ENCODE peak calls at places on chromosomes 5 and 9, in eight cellular contexts. One of them, this sample, is unnamed.

GRCh38 chr9:73143606-73144328 is 7.9 kb upstream of the ANXA1 start:
- DNase-seq in BJ: no peak
- DNase-seq in neural progenitor cell: no peak
- DNase-seq in foreskin fibroblast: peak
- DNase-seq in body of pancreas: no peak
- DNase-seq in gastrocnemius medialis: no peak
- DNase-seq in pancreas: no peak
- DNase-seq in mucosa of descending colon: no peak
- DNase-seq in this sample: peak

GRCh38 chr5:110054240-110054639 is 364.5 kb downstream of the MAN2A1 start:
- DNase-seq in BJ: no peak
- DNase-seq in neural progenitor cell: peak
- DNase-seq in foreskin fibroblast: peak
- DNase-seq in body of pancreas: peak
- DNase-seq in gastrocnemius medialis: no peak
- DNase-seq in pancreas: no peak
- DNase-seq in mucosa of descending colon: peak
- DNase-seq in this sample: peak

GRCh38 chr9:114501786-114502682 is 3.2 kb downstream of the WHRN start:
- DNase-seq in BJ: no peak
- DNase-seq in neural progenitor cell: peak
- DNase-seq in foreskin fibroblast: peak
- DNase-seq in body of pancreas: no peak
- DNase-seq in gastrocnemius medialis: no peak
- DNase-seq in pancreas: no peak
- DNase-seq in mucosa of descending colon: no peak
- DNase-seq in this sample: peak

GRCh38 chr5:103561670-103562069 is 919 bp downstream of the NUDT12 start:
- DNase-seq in BJ: no peak
- DNase-seq in neural progenitor cell: no peak
- DNase-seq in foreskin fibroblast: no peak
- DNase-seq in body of pancreas: no peak
- DNase-seq in gastrocnemius medialis: no peak
- DNase-seq in pancreas: no peak
- DNase-seq in mucosa of descending colon: no peak
- DNase-seq in this sample: peak

GRCh38 chr5:40909723-40910122 is 426 bp downstream of the C7 start:
- DNase-seq in BJ: no peak
- DNase-seq in neural progenitor cell: no peak
- DNase-seq in foreskin fibroblast: no peak
- DNase-seq in body of pancreas: no peak
- DNase-seq in gastrocnemius medialis: no peak
- DNase-seq in pancreas: no peak
- DNase-seq in mucosa of descending colon: no peak
- DNase-seq in this sample: no peak

GRCh38 chr9:86487222-86487841 is 133.1 kb upstream of the TUT7 start:
- DNase-seq in BJ: no peak
- DNase-seq in neural progenitor cell: peak
- DNase-seq in foreskin fibroblast: peak
- DNase-seq in body of pancreas: no peak
- DNase-seq in gastrocnemius medialis: no peak
- DNase-seq in pancreas: no peak
- DNase-seq in mucosa of descending colon: no peak
- DNase-seq in this sample: peak

GRCh38 chr5:38666668-38667498 is 110.4 kb upstream of the LIFR start:
- DNase-seq in BJ: no peak
- DNase-seq in neural progenitor cell: peak
- DNase-seq in foreskin fibroblast: peak
- DNase-seq in body of pancreas: peak
- DNase-seq in gastrocnemius medialis: peak
- DNase-seq in pancreas: no peak
- DNase-seq in mucosa of descending colon: no peak
- DNase-seq in this sample: peak

GRCh38 chr5:143554918-143555477 is 151.5 kb upstream of the NR3C1 start:
- DNase-seq in BJ: no peak
- DNase-seq in neural progenitor cell: no peak
- DNase-seq in foreskin fibroblast: peak
- DNase-seq in body of pancreas: no peak
- DNase-seq in gastrocnemius medialis: no peak
- DNase-seq in pancreas: no peak
- DNase-seq in mucosa of descending colon: no peak
- DNase-seq in this sample: peak

GRCh38 chr9:33350310-33350709 is 52.1 kb downstream of the AQP7 start:
- DNase-seq in BJ: peak
- DNase-seq in neural progenitor cell: no peak
- DNase-seq in foreskin fibroblast: peak
- DNase-seq in body of pancreas: peak
- DNase-seq in gastrocnemius medialis: no peak
- DNase-seq in pancreas: no peak
- DNase-seq in mucosa of descending colon: no peak
- DNase-seq in this sample: peak

GRCh38 chr9:68505681-68506409 is 34.8 kb downstream of the TMEM252 start:
- DNase-seq in BJ: no peak
- DNase-seq in neural progenitor cell: no peak
- DNase-seq in foreskin fibroblast: peak
- DNase-seq in body of pancreas: peak
- DNase-seq in gastrocnemius medialis: no peak
- DNase-seq in pancreas: no peak
- DNase-seq in mucosa of descending colon: no peak
- DNase-seq in this sample: peak

GRCh38 chr9:88653926-88654325 is 118.9 kb downstream of the NXNL2 start:
- DNase-seq in BJ: peak
- DNase-seq in neural progenitor cell: no peak
- DNase-seq in foreskin fibroblast: peak
- DNase-seq in body of pancreas: no peak
- DNase-seq in gastrocnemius medialis: no peak
- DNase-seq in pancreas: no peak
- DNase-seq in mucosa of descending colon: no peak
- DNase-seq in this sample: peak

GRCh38 chr5:1468247-1468612 is 23.0 kb upstream of the SLC6A3 start:
- DNase-seq in BJ: no peak
- DNase-seq in neural progenitor cell: peak
- DNase-seq in foreskin fibroblast: peak
- DNase-seq in body of pancreas: peak
- DNase-seq in gastrocnemius medialis: no peak
- DNase-seq in pancreas: no peak
- DNase-seq in mucosa of descending colon: peak
- DNase-seq in this sample: peak

GRCh38 chr9:27379311-27380236 is 82.6 kb upstream of the EQTN start:
- DNase-seq in BJ: no peak
- DNase-seq in neural progenitor cell: no peak
- DNase-seq in foreskin fibroblast: no peak
- DNase-seq in body of pancreas: peak
- DNase-seq in gastrocnemius medialis: no peak
- DNase-seq in pancreas: no peak
- DNase-seq in mucosa of descending colon: peak
- DNase-seq in this sample: no peak

GRCh38 chr5:124194282-124194681 is 552.2 kb downstream of the ZNF608 start:
- DNase-seq in BJ: no peak
- DNase-seq in neural progenitor cell: no peak
- DNase-seq in foreskin fibroblast: no peak
- DNase-seq in body of pancreas: no peak
- DNase-seq in gastrocnemius medialis: no peak
- DNase-seq in pancreas: no peak
- DNase-seq in mucosa of descending colon: no peak
- DNase-seq in this sample: no peak

GRCh38 chr9:128218172-128218517 is 15.0 kb downstream of the DNM1 start:
- DNase-seq in BJ: no peak
- DNase-seq in neural progenitor cell: no peak
- DNase-seq in foreskin fibroblast: no peak
- DNase-seq in body of pancreas: no peak
- DNase-seq in gastrocnemius medialis: no peak
- DNase-seq in pancreas: peak
- DNase-seq in mucosa of descending colon: no peak
- DNase-seq in this sample: no peak

GRCh38 chr5:172188893-172189692 is 1.1 kb upstream of the STK10 start:
- DNase-seq in BJ: no peak
- DNase-seq in neural progenitor cell: peak
- DNase-seq in foreskin fibroblast: peak
- DNase-seq in body of pancreas: no peak
- DNase-seq in gastrocnemius medialis: no peak
- DNase-seq in pancreas: no peak
- DNase-seq in mucosa of descending colon: no peak
- DNase-seq in this sample: no peak

GRCh38 chr5:62312036-62312435 is 6.0 kb downstream of the KIF2A start:
- DNase-seq in BJ: no peak
- DNase-seq in neural progenitor cell: no peak
- DNase-seq in foreskin fibroblast: peak
- DNase-seq in body of pancreas: no peak
- DNase-seq in gastrocnemius medialis: no peak
- DNase-seq in pancreas: no peak
- DNase-seq in mucosa of descending colon: no peak
- DNase-seq in this sample: peak

GRCh38 chr9:122112238-122112637 is 19.1 kb upstream of the TTLL11 start:
- DNase-seq in BJ: no peak
- DNase-seq in neural progenitor cell: no peak
- DNase-seq in foreskin fibroblast: no peak
- DNase-seq in body of pancreas: no peak
- DNase-seq in gastrocnemius medialis: no peak
- DNase-seq in pancreas: no peak
- DNase-seq in mucosa of descending colon: no peak
- DNase-seq in this sample: no peak

GRCh38 chr9:116074658-116075057 is 78.9 kb upstream of the PAPPA start:
- DNase-seq in BJ: no peak
- DNase-seq in neural progenitor cell: no peak
- DNase-seq in foreskin fibroblast: peak
- DNase-seq in body of pancreas: no peak
- DNase-seq in gastrocnemius medialis: no peak
- DNase-seq in pancreas: no peak
- DNase-seq in mucosa of descending colon: no peak
- DNase-seq in this sample: peak

GRCh38 chr5:159052282-159053011 is 47.3 kb downstream of the EBF1 start:
- DNase-seq in BJ: no peak
- DNase-seq in neural progenitor cell: peak
- DNase-seq in foreskin fibroblast: no peak
- DNase-seq in body of pancreas: no peak
- DNase-seq in gastrocnemius medialis: no peak
- DNase-seq in pancreas: no peak
- DNase-seq in mucosa of descending colon: no peak
- DNase-seq in this sample: peak

GRCh38 chr5:96022971-96023370 is 61.3 kb upstream of the ELL2 start:
- DNase-seq in BJ: no peak
- DNase-seq in neural progenitor cell: no peak
- DNase-seq in foreskin fibroblast: peak
- DNase-seq in body of pancreas: no peak
- DNase-seq in gastrocnemius medialis: no peak
- DNase-seq in pancreas: no peak
- DNase-seq in mucosa of descending colon: no peak
- DNase-seq in this sample: no peak

DNA sequence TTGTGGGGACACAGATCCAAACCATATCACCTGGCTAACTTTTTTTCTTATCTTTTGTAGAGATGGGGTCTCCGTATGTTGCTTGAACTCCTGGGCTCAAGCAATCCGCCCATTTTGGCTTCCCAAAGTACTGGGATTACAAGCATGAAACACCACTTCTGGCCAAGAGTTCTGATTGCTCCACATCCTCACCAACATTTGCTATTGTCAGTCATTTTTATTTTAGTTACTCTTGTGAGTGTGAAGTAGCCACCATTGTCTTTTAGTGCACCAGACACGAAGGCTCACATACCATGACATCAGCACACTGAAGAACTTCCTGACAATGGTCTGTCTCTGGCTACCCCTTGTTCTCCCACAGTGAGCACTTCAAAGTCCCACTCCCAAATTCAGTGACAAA is 17.3 kb downstream of the PLAC8L1 start:
- DNase-seq in BJ: no peak
- DNase-seq in neural progenitor cell: no peak
- DNase-seq in foreskin fibroblast: no peak
- DNase-seq in body of pancreas: no peak
- DNase-seq in gastrocnemius medialis: no peak
- DNase-seq in pancreas: no peak
- DNase-seq in mucosa of descending colon: no peak
- DNase-seq in this sample: no peak
- TF ChIP-seq CTCF in BJ: no peak
- TF ChIP-seq CTCF in neural progenitor cell: no peak
- TF ChIP-seq CTCF in foreskin fibroblast: no peak
- TF ChIP-seq CTCF in body of pancreas: no peak
- TF ChIP-seq CTCF in gastrocnemius medialis: no peak
- TF ChIP-seq CTCF in pancreas: no peak
- TF ChIP-seq CTCF in mucosa of descending colon: no peak
- TF ChIP-seq CTCF in this sample: no peak

DNA sequence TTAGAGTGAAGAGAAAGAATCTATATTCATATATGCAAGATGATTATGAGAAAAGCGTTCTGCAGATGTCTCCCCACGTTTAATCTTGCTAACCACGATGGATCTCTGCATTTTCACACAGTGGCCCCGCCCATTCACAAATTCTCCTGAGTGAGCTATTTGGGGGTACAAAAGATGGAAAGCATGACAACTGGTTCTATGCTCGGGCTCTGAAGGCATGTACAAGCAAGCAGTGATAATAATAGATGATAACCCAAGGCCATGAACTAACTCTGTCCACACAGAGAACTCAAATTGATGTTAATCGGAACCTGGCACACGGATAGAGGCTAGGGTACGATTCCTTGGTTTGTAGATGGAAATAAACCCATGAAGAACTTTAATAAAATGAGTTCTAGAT is 851.5 kb upstream of the DMAC1 start:
- DNase-seq in BJ: no peak
- DNase-seq in neural progenitor cell: no peak
- DNase-seq in foreskin fibroblast: no peak
- DNase-seq in body of pancreas: no peak
- DNase-seq in gastrocnemius medialis: no peak
- DNase-seq in pancreas: no peak
- DNase-seq in mucosa of descending colon: no peak
- DNase-seq in this sample: no peak
- H3K4me3 ChIP-seq in BJ: no peak
- H3K4me3 ChIP-seq in neural progenitor cell: no peak
- H3K4me3 ChIP-seq in foreskin fibroblast: no peak
- H3K4me3 ChIP-seq in body of pancreas: no peak
- H3K4me3 ChIP-seq in gastrocnemius medialis: no peak
- H3K4me3 ChIP-seq in pancreas: no peak
- H3K4me3 ChIP-seq in mucosa of descending colon: no peak
- H3K4me3 ChIP-seq in this sample: no peak

GRCh38 chr5:21171038-21171437 is 1183.0 kb upstream of the CDH18 start:
- DNase-seq in BJ: no peak
- DNase-seq in neural progenitor cell: no peak
- DNase-seq in foreskin fibroblast: no peak
- DNase-seq in body of pancreas: no peak
- DNase-seq in gastrocnemius medialis: no peak
- DNase-seq in pancreas: no peak
- DNase-seq in mucosa of descending colon: no peak
- DNase-seq in this sample: no peak
- TF ChIP-seq CTCF in BJ: no peak
- TF ChIP-seq CTCF in neural progenitor cell: no peak
- TF ChIP-seq CTCF in foreskin fibroblast: no peak
- TF ChIP-seq CTCF in body of pancreas: no peak
- TF ChIP-seq CTCF in gastrocnemius medialis: no peak
- TF ChIP-seq CTCF in pancreas: no peak
- TF ChIP-seq CTCF in mucosa of descending colon: no peak
- TF ChIP-seq CTCF in this sample: no peak

DNA sequence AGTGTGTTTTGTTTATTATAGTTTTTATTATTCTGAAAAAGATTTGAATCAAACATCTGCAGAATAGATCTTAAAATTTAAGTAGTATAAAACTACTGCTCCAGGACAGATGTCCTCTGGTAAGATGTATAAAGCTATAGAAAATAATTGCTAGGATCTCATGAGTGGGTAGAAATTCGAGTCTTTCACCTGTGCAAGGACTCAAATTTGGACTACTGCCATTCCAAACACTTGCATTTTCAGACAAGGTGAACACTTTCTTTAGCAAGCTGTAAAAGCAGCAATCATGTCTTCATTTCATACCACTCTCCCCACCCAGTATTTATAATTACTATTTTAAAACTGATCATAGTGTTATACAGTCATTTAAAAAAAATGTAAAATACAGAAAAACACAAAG is 20.7 kb downstream of the SKP2 start:
- DNase-seq in BJ: no peak
- DNase-seq in neural progenitor cell: no peak
- DNase-seq in foreskin fibroblast: no peak
- DNase-seq in body of pancreas: no peak
- DNase-seq in gastrocnemius medialis: no peak
- DNase-seq in pancreas: no peak
- DNase-seq in mucosa of descending colon: no peak
- DNase-seq in this sample: no peak
- H3K4me3 ChIP-seq in BJ: no peak
- H3K4me3 ChIP-seq in neural progenitor cell: no peak
- H3K4me3 ChIP-seq in foreskin fibroblast: no peak
- H3K4me3 ChIP-seq in body of pancreas: no peak
- H3K4me3 ChIP-seq in gastrocnemius medialis: no peak
- H3K4me3 ChIP-seq in pancreas: no peak
- H3K4me3 ChIP-seq in mucosa of descending colon: no peak
- H3K4me3 ChIP-seq in this sample: no peak

This sample was measured in fibroblast of mammary gland.